ENCODE peak calls at places on chromosomes 5 and 9, in eight cellular contexts. V, F, Y, Z, P, U, S and L are unnamed samples.

GRCh38 chr9:91949293-91949945 is 609 bp downstream of the ROR2 start:
- DNase-seq in U (no peak), V (no peak), S (no peak), F (no peak), Z (no peak), Y (peak; percentile 16), P (no peak), L (no peak)

GRCh38 chr5:141491323-141492167 is 2.7 kb downstream of the PCDHGC5 start:
- DNase-seq in S (no peak), F (no peak), V (no peak), U (no peak), Y (no peak), Z (no peak), P (no peak), L (no peak)

GRCh38 chr9:108551030-108551964 is 304.5 kb downstream of the ACTL7B start:
- DNase-seq in Y (peak; percentile 99), U (no peak), P (no peak), Z (peak; percentile 73), S (peak; percentile 89), V (no peak), F (peak; percentile 95), L (no peak)

GRCh38 chr9:128120741-128121465 is 6.6 kb downstream of the PTGES2 start:
- DNase-seq in F (no peak), P (peak; percentile 14), Z (no peak), U (peak; percentile 61), V (peak; percentile 35), S (no peak), Y (no peak), L (peak; percentile 31)

GRCh38 chr9:79817469-79818004 is 245.8 kb downstream of the TLE4 start:
- DNase-seq in U (no peak), F (peak; percentile 52), P (peak; percentile 29), V (no peak), S (no peak), Z (no peak), Y (no peak), L (no peak)

GRCh38 chr5:164013077-164013670 is 507.8 kb downstream of the MAT2B start:
- DNase-seq in Y (peak; percentile 78), U (no peak), Z (peak; percentile 57), V (no peak), P (no peak), S (peak; percentile 82), F (peak; percentile 63), L (peak; percentile 49)

GRCh38 chr5:112918679-112919078 is 3.3 kb downstream of the REEP5 start:
- DNase-seq in F (peak; percentile 8), Y (no peak), P (no peak), S (no peak), V (no peak), Z (no peak), U (no peak), L (no peak)

GRCh38 chr5:92513067-92513466 is 1068.0 kb downstream of the NR2F1-AS1 start:
- DNase-seq in S (no peak), P (no peak), V (no peak), F (peak; percentile 14), Y (peak; percentile 87), Z (no peak), U (no peak), L (no peak)

GRCh38 chr5:129018836-129019235 is 53.5 kb downstream of the SLC27A6 start:
- DNase-seq in Z (no peak), V (no peak), F (no peak), P (no peak), U (no peak), S (no peak), Y (no peak), L (no peak)

GRCh38 chr9:107219486-107219853 is 63.6 kb upstream of the RAD23B start:
- DNase-seq in S (no peak), P (no peak), U (no peak), V (no peak), Y (no peak), Z (no peak), F (no peak), L (no peak)

GRCh38 chr9:69004836-69005235 is 9.1 kb downstream of the PRKACG start:
- DNase-seq in Y (peak; percentile 59), S (no peak), P (no peak), Z (no peak), F (no peak), U (no peak), V (no peak), L (no peak)

GRCh38 chr9:117723986-117724654 is 19.9 kb downstream of the TLR4 start:
- DNase-seq in P (no peak), Z (no peak), S (no peak), F (no peak), Y (no peak), V (no peak), U (no peak), L (no peak)

GRCh38 chr9:137064027-137064879 is 6.1 kb downstream of the SAPCD2 start:
- DNase-seq in P (peak; percentile 73), F (no peak), V (no peak), Z (no peak), U (no peak), Y (peak; percentile 48), S (no peak), L (no peak)

GRCh38 chr5:154653418-154653763 is 101.8 kb upstream of the LARP1 start:
- DNase-seq in Y (no peak), F (no peak), V (no peak), Z (no peak), P (no peak), U (no peak), S (no peak), L (no peak)

GRCh38 chr9:15915711-15916110 is 362.9 kb downstream of the CCDC171 start:
- DNase-seq in P (no peak), S (peak; percentile 13), F (no peak), Z (no peak), V (no peak), Y (no peak), U (no peak), L (no peak)

GRCh38 chr9:121187681-121188305 is 13.9 kb downstream of the RAB14 start:
- DNase-seq in P (no peak), Y (no peak), S (no peak), V (no peak), U (no peak), F (peak; percentile 42), Z (no peak), L (no peak)

GRCh38 chr9:90979138-90979551 is 177.5 kb downstream of the SYK start:
- DNase-seq in Z (no peak), P (no peak), V (no peak), Y (peak; percentile 92), U (no peak), S (no peak), F (no peak), L (no peak)

GRCh38 chr5:176574297-176574591 is 25.1 kb downstream of the CDHR2 start:
- DNase-seq in Y (no peak), P (no peak), S (no peak), U (no peak), F (no peak), V (no peak), Z (no peak), L (no peak)
- TF ChIP-seq CTCF in Y (no peak), P (peak; percentile 18), S (no peak), U (no peak), F (no peak), V (no peak), Z (no peak), L (peak; percentile 63)

GRCh38 chr5:31768046-31768445 is 129.1 kb downstream of the PDZD2 start:
- DNase-seq in U (no peak), P (no peak), Z (no peak), V (no peak), S (no peak), F (no peak), Y (no peak), L (no peak)

GRCh38 chr5:31771045-31771444 is 132.1 kb downstream of the PDZD2 start:
- DNase-seq in P (no peak), V (no peak), U (no peak), F (no peak), Y (no peak), S (no peak), Z (no peak), L (no peak)

GRCh38 chr5:31767335-31768031 is 128.6 kb downstream of the PDZD2 start:
- DNase-seq in P (no peak), Z (no peak), V (no peak), U (no peak), F (no peak), S (no peak), Y (no peak), L (no peak)

GRCh38 chr5:31770157-31770556 is 131.2 kb downstream of the PDZD2 start:
- DNase-seq in V (no peak), S (no peak), F (no peak), P (no peak), Z (no peak), U (no peak), Y (no peak), L (no peak)

DNA sequence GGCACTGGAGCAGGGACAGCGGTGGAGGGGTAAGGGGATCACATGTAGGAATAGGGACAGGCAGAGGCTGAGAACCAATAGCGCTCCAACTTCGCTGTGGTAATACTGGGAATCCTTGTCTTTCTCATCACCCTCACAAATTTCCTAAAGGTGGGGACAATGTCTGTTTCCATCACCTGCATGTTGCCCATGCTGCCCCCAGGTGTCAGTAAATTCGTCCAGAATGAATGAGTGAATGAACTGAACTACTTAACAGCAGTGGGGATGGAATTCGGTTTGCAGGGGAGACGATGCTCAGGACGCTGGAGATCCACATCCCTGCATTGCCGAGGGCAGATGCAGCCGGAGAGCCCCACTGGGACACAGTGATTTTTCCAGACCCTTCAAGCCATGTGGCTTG is 129.9 kb downstream of the PDZD2 start:
- DNase-seq in V (no peak), S (no peak), F (no peak), Y (no peak), Z (no peak), P (no peak), U (no peak), L (no peak)
- TF ChIP-seq CTCF in V (no peak), S (no peak), F (no peak), Y (no peak), Z (no peak), P (no peak), U (no peak), L (no peak)

GRCh38 chr9:135253305-135254004 is 166.0 kb downstream of the OLFM1 start:
- DNase-seq in P (no peak), U (no peak), F (no peak), Z (no peak), Y (no peak), S (no peak), V (peak; percentile 46), L (no peak)
- TF ChIP-seq CTCF in P (no peak), U (no peak), F (no peak), Z (no peak), Y (no peak), S (no peak), V (no peak), L (no peak)

GRCh38 chr9:101737165-101737704 is 1.2 kb downstream of the GRIN3A start:
- DNase-seq in S (no peak), U (no peak), Y (no peak), P (no peak), V (peak; percentile 39), F (no peak), Z (no peak), L (no peak)

GRCh38 chr9:101736723-101737122 is 1.7 kb downstream of the GRIN3A start:
- DNase-seq in Y (peak; percentile 32), S (no peak), P (no peak), V (no peak), U (no peak), Z (no peak), F (no peak), L (no peak)

GRCh38 chr9:101738566-101739183 is at the start of gene GRIN3A:
- DNase-seq in P (peak; percentile 40), F (no peak), S (no peak), Z (no peak), Y (peak; percentile 4), V (peak; percentile 68), U (no peak), L (no peak)

GRCh38 chr9:101739311-101739710 is 864 bp upstream of the GRIN3A start:
- DNase-seq in Z (no peak), F (no peak), Y (no peak), P (no peak), S (no peak), U (no peak), V (no peak), L (no peak)

GRCh38 chr9:101737705-101738565 is 512 bp downstream of the GRIN3A start:
- DNase-seq in Z (no peak), S (no peak), U (no peak), F (no peak), P (no peak), V (peak; percentile 57), Y (no peak), L (no peak)
- TF ChIP-seq CTCF in Z (no peak), S (no peak), U (no peak), F (no peak), P (peak; percentile 5), V (no peak), Y (no peak), L (no peak)